ENCODE peak calls at places on chromosomes 16 and 17, in eight cellular contexts. One of them, this sample, is unnamed.

GRCh38 chr16:5925850-5926249 is 828.3 kb upstream of the EEF2KMT start:
- DNase-seq in heart left ventricle: no peak
- DNase-seq in stomach: no peak
- DNase-seq in ovary: no peak
- DNase-seq in neural progenitor cell: no peak
- DNase-seq in AG10803: no peak
- DNase-seq in WERI-Rb-1: no peak
- DNase-seq in BE2C: no peak
- DNase-seq in this sample: no peak

GRCh38 chr16:8955828-8956227 is 7.9 kb downstream of the USP7 start:
- DNase-seq in AG10803: no peak
- DNase-seq in ovary: no peak
- DNase-seq in BE2C: peak; percentile 35
- DNase-seq in WERI-Rb-1: no peak
- DNase-seq in neural progenitor cell: no peak
- DNase-seq in heart left ventricle: no peak
- DNase-seq in stomach: no peak
- DNase-seq in this sample: no peak

GRCh38 chr17:8268550-8269298 is 19.6 kb downstream of the PFAS start:
- DNase-seq in stomach: no peak
- DNase-seq in neural progenitor cell: no peak
- DNase-seq in AG10803: no peak
- DNase-seq in BE2C: no peak
- DNase-seq in heart left ventricle: no peak
- DNase-seq in WERI-Rb-1: no peak
- DNase-seq in ovary: no peak
- DNase-seq in this sample: no peak

GRCh38 chr16:82037666-82038065 is 2.6 kb downstream of the HSD17B2 start:
- DNase-seq in BE2C: no peak
- DNase-seq in ovary: no peak
- DNase-seq in WERI-Rb-1: no peak
- DNase-seq in neural progenitor cell: no peak
- DNase-seq in stomach: no peak
- DNase-seq in heart left ventricle: no peak
- DNase-seq in AG10803: no peak
- DNase-seq in this sample: no peak

GRCh38 chr17:12053552-12053951 is 32.9 kb downstream of the MAP2K4 start:
- DNase-seq in BE2C: no peak
- DNase-seq in stomach: no peak
- DNase-seq in AG10803: no peak
- DNase-seq in heart left ventricle: no peak
- DNase-seq in WERI-Rb-1: no peak
- DNase-seq in neural progenitor cell: no peak
- DNase-seq in ovary: no peak
- DNase-seq in this sample: no peak

GRCh38 chr17:9003355-9004131 is 17.8 kb upstream of the NTN1 start:
- DNase-seq in ovary: no peak
- DNase-seq in WERI-Rb-1: peak; percentile 41
- DNase-seq in stomach: no peak
- DNase-seq in BE2C: no peak
- DNase-seq in AG10803: no peak
- DNase-seq in heart left ventricle: no peak
- DNase-seq in neural progenitor cell: peak; percentile 95
- DNase-seq in this sample: no peak

GRCh38 chr17:64063766-64064224 is 43.4 kb upstream of the ICAM2 start:
- DNase-seq in WERI-Rb-1: peak; percentile 93
- DNase-seq in AG10803: peak; percentile 17
- DNase-seq in neural progenitor cell: peak; percentile 78
- DNase-seq in heart left ventricle: peak; percentile 45
- DNase-seq in stomach: peak; percentile 85
- DNase-seq in ovary: no peak
- DNase-seq in BE2C: peak; percentile 65
- DNase-seq in this sample: no peak

GRCh38 chr16:47481698-47482374 is 20.7 kb downstream of the PHKB start:
- DNase-seq in neural progenitor cell: no peak
- DNase-seq in BE2C: no peak
- DNase-seq in ovary: no peak
- DNase-seq in AG10803: no peak
- DNase-seq in heart left ventricle: no peak
- DNase-seq in WERI-Rb-1: no peak
- DNase-seq in stomach: no peak
- DNase-seq in this sample: no peak

GRCh38 chr17:29827179-29827578 is 102.8 kb downstream of the SSH2 start:
- DNase-seq in stomach: no peak
- DNase-seq in BE2C: no peak
- DNase-seq in WERI-Rb-1: no peak
- DNase-seq in neural progenitor cell: no peak
- DNase-seq in ovary: no peak
- DNase-seq in heart left ventricle: no peak
- DNase-seq in AG10803: no peak
- DNase-seq in this sample: no peak

GRCh38 chr16:55543470-55543869 is 23.0 kb upstream of the CAPNS2 start:
- DNase-seq in AG10803: peak; percentile 41
- DNase-seq in stomach: no peak
- DNase-seq in WERI-Rb-1: no peak
- DNase-seq in neural progenitor cell: peak; percentile 38
- DNase-seq in BE2C: peak; percentile 12
- DNase-seq in heart left ventricle: no peak
- DNase-seq in ovary: no peak
- DNase-seq in this sample: no peak

GRCh38 chr16:1760911-1761310 is 10.4 kb downstream of the NME3 start:
- DNase-seq in AG10803: no peak
- DNase-seq in ovary: no peak
- DNase-seq in neural progenitor cell: no peak
- DNase-seq in heart left ventricle: no peak
- DNase-seq in stomach: no peak
- DNase-seq in BE2C: no peak
- DNase-seq in WERI-Rb-1: no peak
- DNase-seq in this sample: no peak
- H3K4me3 ChIP-seq in AG10803: no peak overlapping the region
- H3K4me3 ChIP-seq in ovary: no peak overlapping the region
- H3K4me3 ChIP-seq in neural progenitor cell: no peak overlapping the region
- H3K4me3 ChIP-seq in heart left ventricle: no peak overlapping the region
- H3K4me3 ChIP-seq in stomach: no peak overlapping the region
- H3K4me3 ChIP-seq in BE2C: no peak overlapping the region
- H3K4me3 ChIP-seq in WERI-Rb-1: no peak overlapping the region
- H3K4me3 ChIP-seq in this sample: no peak overlapping the region

GRCh38 chr16:66604376-66605176 is at the start of gene CMTM3:
- DNase-seq in heart left ventricle: peak; percentile 66
- DNase-seq in WERI-Rb-1: peak; percentile 77
- DNase-seq in AG10803: peak; percentile 49
- DNase-seq in neural progenitor cell: peak; percentile 91
- DNase-seq in stomach: peak; percentile 59
- DNase-seq in BE2C: peak; percentile 82
- DNase-seq in ovary: peak; percentile 85
- DNase-seq in this sample: no peak
- TF ChIP-seq CTCF in heart left ventricle: peak; percentile 52
- TF ChIP-seq CTCF in WERI-Rb-1: peak; percentile 66
- TF ChIP-seq CTCF in AG10803: peak; percentile 52
- TF ChIP-seq CTCF in neural progenitor cell: peak; percentile 83
- TF ChIP-seq CTCF in stomach: no peak
- TF ChIP-seq CTCF in BE2C: peak; percentile 48
- TF ChIP-seq CTCF in ovary: peak; percentile 80
- TF ChIP-seq CTCF in this sample: peak; percentile 86

DNA sequence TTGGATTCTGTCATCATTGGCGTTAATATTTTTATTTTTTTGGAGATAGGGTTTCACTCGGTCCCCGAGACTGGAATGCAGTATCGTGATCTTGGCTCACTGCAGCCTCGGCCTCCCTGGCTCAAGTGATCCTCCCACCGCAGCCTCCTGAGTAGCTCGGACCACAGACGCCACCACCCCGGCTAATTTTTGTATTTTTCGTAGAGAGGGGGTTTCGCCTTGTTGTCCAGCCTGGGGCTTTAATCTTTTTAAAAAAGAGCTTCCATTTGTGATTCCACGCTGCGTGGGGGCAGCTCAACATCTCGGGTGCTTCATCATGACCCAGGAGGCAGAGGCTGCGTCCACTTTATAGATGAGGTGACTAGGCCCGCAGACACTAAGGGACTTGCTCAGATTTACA is 1.5 kb downstream of the BANP start:
- DNase-seq in AG10803: no peak
- DNase-seq in BE2C: no peak
- DNase-seq in neural progenitor cell: no peak
- DNase-seq in ovary: peak; percentile 40
- DNase-seq in stomach: no peak
- DNase-seq in heart left ventricle: no peak
- DNase-seq in WERI-Rb-1: no peak
- DNase-seq in this sample: no peak
- H3K4me3 ChIP-seq in AG10803: peak overlapping the region; percentile 91
- H3K4me3 ChIP-seq in BE2C: peak overlapping the region; percentile 74
- H3K4me3 ChIP-seq in neural progenitor cell: peak overlapping the region; percentile 99
- H3K4me3 ChIP-seq in ovary: no peak overlapping the region
- H3K4me3 ChIP-seq in stomach: peak overlapping the region; percentile 91
- H3K4me3 ChIP-seq in heart left ventricle: no peak overlapping the region
- H3K4me3 ChIP-seq in WERI-Rb-1: no peak overlapping the region
- H3K4me3 ChIP-seq in this sample: peak overlapping the region; percentile 66

GRCh38 chr16:4306439-4307214 is 9.2 kb upstream of the GLIS2 start:
- DNase-seq in heart left ventricle: no peak
- DNase-seq in stomach: no peak
- DNase-seq in BE2C: peak; percentile 85
- DNase-seq in neural progenitor cell: peak; percentile 45
- DNase-seq in WERI-Rb-1: peak; percentile 83
- DNase-seq in AG10803: no peak
- DNase-seq in ovary: peak; percentile 45
- DNase-seq in this sample: no peak
- TF ChIP-seq CTCF in heart left ventricle: no peak
- TF ChIP-seq CTCF in stomach: no peak
- TF ChIP-seq CTCF in BE2C: no peak
- TF ChIP-seq CTCF in neural progenitor cell: no peak
- TF ChIP-seq CTCF in WERI-Rb-1: no peak
- TF ChIP-seq CTCF in AG10803: no peak
- TF ChIP-seq CTCF in ovary: no peak
- TF ChIP-seq CTCF in this sample: no peak

GRCh38 chr17:78774456-78774855 is 7.6 kb downstream of the CYTH1 start:
- DNase-seq in WERI-Rb-1: no peak
- DNase-seq in neural progenitor cell: no peak
- DNase-seq in stomach: no peak
- DNase-seq in heart left ventricle: no peak
- DNase-seq in AG10803: no peak
- DNase-seq in ovary: no peak
- DNase-seq in BE2C: no peak
- DNase-seq in this sample: no peak
- H3K4me3 ChIP-seq in WERI-Rb-1: no peak overlapping the region
- H3K4me3 ChIP-seq in neural progenitor cell: no peak overlapping the region
- H3K4me3 ChIP-seq in stomach: no peak overlapping the region
- H3K4me3 ChIP-seq in heart left ventricle: no peak overlapping the region
- H3K4me3 ChIP-seq in AG10803: no peak overlapping the region
- H3K4me3 ChIP-seq in ovary: no peak overlapping the region
- H3K4me3 ChIP-seq in BE2C: no peak overlapping the region
- H3K4me3 ChIP-seq in this sample: no peak overlapping the region

GRCh38 chr17:28727727-28728363 is 743 bp upstream of the NEK8 start:
- DNase-seq in AG10803: no peak
- DNase-seq in ovary: peak; percentile 68
- DNase-seq in heart left ventricle: peak; percentile 46
- DNase-seq in neural progenitor cell: peak; percentile 91
- DNase-seq in WERI-Rb-1: peak; percentile 78
- DNase-seq in BE2C: peak; percentile 48
- DNase-seq in stomach: peak; percentile 72
- DNase-seq in this sample: no peak
- TF ChIP-seq CTCF in AG10803: peak; percentile 40
- TF ChIP-seq CTCF in ovary: peak; percentile 16
- TF ChIP-seq CTCF in heart left ventricle: no peak
- TF ChIP-seq CTCF in neural progenitor cell: peak; percentile 47
- TF ChIP-seq CTCF in WERI-Rb-1: peak; percentile 26
- TF ChIP-seq CTCF in BE2C: peak; percentile 34
- TF ChIP-seq CTCF in stomach: no peak
- TF ChIP-seq CTCF in this sample: peak; percentile 23

DNA sequence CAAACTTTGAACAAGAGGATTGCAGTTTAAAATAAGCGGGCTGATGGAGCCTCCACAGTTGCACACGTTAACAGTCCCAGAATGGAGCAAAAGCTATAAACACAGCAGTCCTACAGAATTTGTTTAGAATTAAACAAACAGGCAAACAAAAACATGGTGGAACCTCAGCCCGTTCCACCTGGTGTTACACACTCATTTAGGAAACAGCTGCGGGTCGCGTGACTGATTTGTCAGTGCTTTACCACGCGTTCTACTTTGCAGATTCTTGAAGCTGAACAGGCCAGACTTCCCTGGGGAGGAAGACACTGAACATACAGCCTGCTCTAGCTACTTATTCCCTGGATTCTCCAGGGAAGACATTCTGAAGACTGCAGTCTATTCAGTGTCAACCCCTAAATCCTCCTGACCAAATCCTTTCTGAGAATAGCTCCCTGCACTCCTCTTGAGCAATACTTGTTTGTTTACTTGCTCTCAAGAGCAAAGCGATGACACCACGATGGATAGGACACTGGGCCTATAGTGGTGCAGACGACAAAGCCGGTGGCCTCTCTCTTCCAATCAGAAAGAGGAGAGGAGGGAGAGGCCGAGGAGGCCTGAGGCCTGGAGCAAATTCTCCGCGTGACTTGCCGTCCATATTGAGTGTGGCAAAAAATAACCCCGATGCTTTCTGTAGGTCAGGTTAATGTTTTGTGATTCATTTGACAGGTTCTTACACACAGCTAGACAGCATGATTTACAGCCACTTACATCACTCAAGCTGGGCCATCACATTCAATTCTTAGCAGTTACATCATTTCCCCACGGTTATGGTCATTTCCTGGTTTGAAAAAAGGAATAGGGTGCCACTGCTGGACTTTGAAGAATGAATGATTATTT is 4.0 kb upstream of the MAP1LC3B start:
- DNase-seq in ovary: peak; percentile 86
- DNase-seq in BE2C: peak; percentile 93
- DNase-seq in heart left ventricle: peak; percentile 96
- DNase-seq in stomach: peak; percentile 93
- DNase-seq in neural progenitor cell: peak; percentile 94
- DNase-seq in WERI-Rb-1: peak; percentile 87
- DNase-seq in AG10803: peak; percentile 99
- DNase-seq in this sample: peak; percentile 95
- H3K4me3 ChIP-seq in ovary: peak overlapping the region; percentile 24
- H3K4me3 ChIP-seq in BE2C: peak overlapping the region; percentile 40
- H3K4me3 ChIP-seq in heart left ventricle: no peak overlapping the region
- H3K4me3 ChIP-seq in stomach: peak overlapping the region; percentile 9
- H3K4me3 ChIP-seq in neural progenitor cell: peak overlapping the region; percentile 26
- H3K4me3 ChIP-seq in WERI-Rb-1: peak overlapping the region; percentile 19
- H3K4me3 ChIP-seq in AG10803: peak overlapping the region; percentile 25
- H3K4me3 ChIP-seq in this sample: no peak overlapping the region

GRCh38 chr16:26453215-26453614 is 613.5 kb upstream of the C16orf82 start:
- DNase-seq in stomach: no peak
- DNase-seq in neural progenitor cell: no peak
- DNase-seq in WERI-Rb-1: no peak
- DNase-seq in heart left ventricle: no peak
- DNase-seq in AG10803: no peak
- DNase-seq in ovary: no peak
- DNase-seq in BE2C: no peak
- DNase-seq in this sample: no peak
- TF ChIP-seq CTCF in stomach: no peak
- TF ChIP-seq CTCF in neural progenitor cell: peak; percentile 40
- TF ChIP-seq CTCF in WERI-Rb-1: peak; percentile 54
- TF ChIP-seq CTCF in heart left ventricle: no peak
- TF ChIP-seq CTCF in AG10803: no peak
- TF ChIP-seq CTCF in ovary: no peak
- TF ChIP-seq CTCF in BE2C: no peak
- TF ChIP-seq CTCF in this sample: no peak